ENCODE peak calls at places on chromosome 2, in five cellular contexts. G is HuH-7, W is fibroblast of mammary gland, S is NCI-H1417, I is NCI-H345. R is an unnamed sample.
A peak's percentile ranks its signal among the peaks of the same experiment; 100 is the strongest.

GRCh38 chr2:200310545-200310971 is 4.1 kb downstream of the SPATS2L start:
- DNase-seq in S (no peak), I (no peak), G (no peak), W (peak; percentile 58), R (no peak)

GRCh38 chr2:168912466-168913170 is 11.5 kb downstream of the G6PC2 start:
- DNase-seq in G (no peak), S (no peak), W (peak; percentile 17), I (peak; percentile 28), R (no peak)

GRCh38 chr2:107542314-107542740 is 284.4 kb upstream of the RGPD4 start:
- DNase-seq in G (no peak), I (no peak), W (peak; percentile 42), S (peak; percentile 27), R (no peak)

GRCh38 chr2:99691931-99692330 is 202.1 kb upstream of the REV1 start:
- DNase-seq in S (no peak), I (no peak), W (no peak), G (no peak), R (no peak)

GRCh38 chr2:231687133-231687852 is 21.0 kb upstream of the PTMA start:
- DNase-seq in W (peak; percentile 46), S (peak; percentile 86), I (peak; percentile 46), G (peak; percentile 94), R (no peak)

GRCh38 chr2:227164745-227165350 is 424 bp downstream of the COL4A3 start:
- DNase-seq in W (no peak), G (peak; percentile 17), I (peak; percentile 63), S (peak; percentile 55), R (no peak)

GRCh38 chr2:47079515-47080412 is 75.3 kb downstream of the STPG4 start:
- DNase-seq in G (no peak), W (no peak), I (no peak), S (no peak), R (no peak)

GRCh38 chr2:69798466-69798908 is 31.0 kb upstream of the GMCL1 start:
- DNase-seq in W (peak; percentile 53), I (no peak), G (no peak), S (no peak), R (no peak)

GRCh38 chr2:146982393-146982846 is 862.4 kb upstream of the ACVR2A start:
- DNase-seq in I (no peak), G (peak; percentile 4), W (peak; percentile 99), S (no peak), R (no peak)

GRCh38 chr2:163759013-163759412 is 23.2 kb upstream of the FIGN start:
- DNase-seq in W (no peak), I (no peak), G (no peak), S (no peak), R (no peak)

R was measured in AG04449.